ENCODE peak calls at places on chromosomes 12 and 14, in four cellular contexts. One of them, this sample, is unnamed.

GRCh38 chr12:85527192-85527591 is 247.2 kb downstream of the ALX1 start:
- DNase-seq in stimulated activated CD8-positive, alpha-beta memory T cell treated with anti-CD3 and anti-CD28 coated beads, Interleukin-15, amount 100 ng/mL, for 24 hours: no peak
- DNase-seq in stomach: no peak
- DNase-seq in Calu3: no peak
- DNase-seq in this sample: no peak

GRCh38 chr14:74712499-74713394 is at the start of the genes AREL1 and FCF1:
- DNase-seq in stimulated activated CD8-positive, alpha-beta memory T cell treated with anti-CD3 and anti-CD28 coated beads, Interleukin-15, amount 100 ng/mL, for 24 hours: peak
- DNase-seq in Calu3: peak
- DNase-seq in stomach: peak
- DNase-seq in this sample: peak

GRCh38 chr14:59268011-59268410 is 79.5 kb downstream of the DAAM1 start:
- DNase-seq in stomach: no peak
- DNase-seq in stimulated activated CD8-positive, alpha-beta memory T cell treated with anti-CD3 and anti-CD28 coated beads, Interleukin-15, amount 100 ng/mL, for 24 hours: no peak
- DNase-seq in Calu3: peak
- DNase-seq in this sample: no peak

GRCh38 chr12:15700595-15700994 is 88.6 kb downstream of the EPS8 start:
- DNase-seq in stomach: no peak
- DNase-seq in stimulated activated CD8-positive, alpha-beta memory T cell treated with anti-CD3 and anti-CD28 coated beads, Interleukin-15, amount 100 ng/mL, for 24 hours: no peak
- DNase-seq in Calu3: peak
- DNase-seq in this sample: no peak

GRCh38 chr14:105021656-105022275 is 883 bp upstream of the CDCA4 start:
- DNase-seq in stimulated activated CD8-positive, alpha-beta memory T cell treated with anti-CD3 and anti-CD28 coated beads, Interleukin-15, amount 100 ng/mL, for 24 hours: no peak
- DNase-seq in stomach: peak
- DNase-seq in Calu3: peak
- DNase-seq in this sample: peak

GRCh38 chr14:51304956-51305355 is 64.9 kb downstream of the TMX1 start:
- DNase-seq in Calu3: no peak
- DNase-seq in stomach: no peak
- DNase-seq in stimulated activated CD8-positive, alpha-beta memory T cell treated with anti-CD3 and anti-CD28 coated beads, Interleukin-15, amount 100 ng/mL, for 24 hours: no peak
- DNase-seq in this sample: no peak

GRCh38 chr14:80134321-80134720 is 77.0 kb downstream of the DIO2 start:
- DNase-seq in stomach: no peak
- DNase-seq in stimulated activated CD8-positive, alpha-beta memory T cell treated with anti-CD3 and anti-CD28 coated beads, Interleukin-15, amount 100 ng/mL, for 24 hours: no peak
- DNase-seq in Calu3: no peak
- DNase-seq in this sample: no peak

GRCh38 chr14:22178330-22178981 is 410.6 kb downstream of the DAD1 start:
- DNase-seq in stimulated activated CD8-positive, alpha-beta memory T cell treated with anti-CD3 and anti-CD28 coated beads, Interleukin-15, amount 100 ng/mL, for 24 hours: no peak
- DNase-seq in Calu3: no peak
- DNase-seq in stomach: no peak
- DNase-seq in this sample: no peak

GRCh38 chr14:49921401-49921800 is 28.5 kb downstream of the ARF6 start:
- DNase-seq in stomach: no peak
- DNase-seq in stimulated activated CD8-positive, alpha-beta memory T cell treated with anti-CD3 and anti-CD28 coated beads, Interleukin-15, amount 100 ng/mL, for 24 hours: no peak
- DNase-seq in Calu3: no peak
- DNase-seq in this sample: no peak

GRCh38 chr12:22588817-22589216 is 36.2 kb upstream of the ETNK1 start:
- DNase-seq in Calu3: peak
- DNase-seq in stomach: no peak
- DNase-seq in stimulated activated CD8-positive, alpha-beta memory T cell treated with anti-CD3 and anti-CD28 coated beads, Interleukin-15, amount 100 ng/mL, for 24 hours: no peak
- DNase-seq in this sample: no peak

GRCh38 chr14:36582011-36582873 is at the start of gene NKX2-8:
- DNase-seq in stimulated activated CD8-positive, alpha-beta memory T cell treated with anti-CD3 and anti-CD28 coated beads, Interleukin-15, amount 100 ng/mL, for 24 hours: no peak
- DNase-seq in Calu3: peak
- DNase-seq in stomach: no peak
- DNase-seq in this sample: peak

GRCh38 chr14:104723651-104724406 is at the start of gene ADSS1:
- DNase-seq in stomach: peak
- DNase-seq in Calu3: peak
- DNase-seq in stimulated activated CD8-positive, alpha-beta memory T cell treated with anti-CD3 and anti-CD28 coated beads, Interleukin-15, amount 100 ng/mL, for 24 hours: peak
- DNase-seq in this sample: peak

GRCh38 chr12:110005319-110005973 is 6.2 kb downstream of the ANKRD13A start:
- DNase-seq in Calu3: no peak
- DNase-seq in stomach: no peak
- DNase-seq in stimulated activated CD8-positive, alpha-beta memory T cell treated with anti-CD3 and anti-CD28 coated beads, Interleukin-15, amount 100 ng/mL, for 24 hours: no peak
- DNase-seq in this sample: no peak

GRCh38 chr14:24439257-24439656 is 3.3 kb downstream of the SDR39U1 start:
- DNase-seq in stimulated activated CD8-positive, alpha-beta memory T cell treated with anti-CD3 and anti-CD28 coated beads, Interleukin-15, amount 100 ng/mL, for 24 hours: no peak
- DNase-seq in stomach: no peak
- DNase-seq in Calu3: no peak
- DNase-seq in this sample: no peak

GRCh38 chr12:67068773-67069450 is 200.2 kb upstream of the CAND1 start:
- DNase-seq in Calu3: peak
- DNase-seq in stomach: peak
- DNase-seq in stimulated activated CD8-positive, alpha-beta memory T cell treated with anti-CD3 and anti-CD28 coated beads, Interleukin-15, amount 100 ng/mL, for 24 hours: peak
- DNase-seq in this sample: peak

GRCh38 chr12:11753151-11753501 is 103.7 kb downstream of the ETV6 start:
- DNase-seq in stimulated activated CD8-positive, alpha-beta memory T cell treated with anti-CD3 and anti-CD28 coated beads, Interleukin-15, amount 100 ng/mL, for 24 hours: no peak
- DNase-seq in stomach: no peak
- DNase-seq in Calu3: no peak
- DNase-seq in this sample: no peak

GRCh38 chr14:61839452-61839851 is 77.2 kb downstream of the SNAPC1 start:
- DNase-seq in stimulated activated CD8-positive, alpha-beta memory T cell treated with anti-CD3 and anti-CD28 coated beads, Interleukin-15, amount 100 ng/mL, for 24 hours: no peak
- DNase-seq in stomach: no peak
- DNase-seq in Calu3: no peak
- DNase-seq in this sample: no peak

GRCh38 chr12:78179346-78179745 is 348.7 kb downstream of the NAV3 start:
- DNase-seq in Calu3: no peak
- DNase-seq in stomach: no peak
- DNase-seq in stimulated activated CD8-positive, alpha-beta memory T cell treated with anti-CD3 and anti-CD28 coated beads, Interleukin-15, amount 100 ng/mL, for 24 hours: no peak
- DNase-seq in this sample: no peak

GRCh38 chr12:124994435-124994975 is 1.1 kb downstream of the BRI3BP start:
- DNase-seq in stimulated activated CD8-positive, alpha-beta memory T cell treated with anti-CD3 and anti-CD28 coated beads, Interleukin-15, amount 100 ng/mL, for 24 hours: no peak
- DNase-seq in Calu3: peak
- DNase-seq in stomach: peak
- DNase-seq in this sample: peak

GRCh38 chr12:121536058-121536928 is 44.5 kb downstream of the KDM2B start:
- DNase-seq in Calu3: peak
- DNase-seq in stomach: peak
- DNase-seq in stimulated activated CD8-positive, alpha-beta memory T cell treated with anti-CD3 and anti-CD28 coated beads, Interleukin-15, amount 100 ng/mL, for 24 hours: peak
- DNase-seq in this sample: peak

GRCh38 chr12:72570601-72571000 is 298.4 kb downstream of the TRHDE start:
- DNase-seq in stimulated activated CD8-positive, alpha-beta memory T cell treated with anti-CD3 and anti-CD28 coated beads, Interleukin-15, amount 100 ng/mL, for 24 hours: no peak
- DNase-seq in Calu3: no peak
- DNase-seq in stomach: no peak
- DNase-seq in this sample: peak

GRCh38 chr14:31933716-31934115 is 143.4 kb upstream of the ARHGAP5 start:
- DNase-seq in stomach: no peak
- DNase-seq in Calu3: no peak
- DNase-seq in stimulated activated CD8-positive, alpha-beta memory T cell treated with anti-CD3 and anti-CD28 coated beads, Interleukin-15, amount 100 ng/mL, for 24 hours: no peak
- DNase-seq in this sample: no peak

GRCh38 chr12:3990356-3990975 is 117.3 kb upstream of the PARP11 start:
- DNase-seq in stimulated activated CD8-positive, alpha-beta memory T cell treated with anti-CD3 and anti-CD28 coated beads, Interleukin-15, amount 100 ng/mL, for 24 hours: no peak
- DNase-seq in Calu3: no peak
- DNase-seq in stomach: no peak
- DNase-seq in this sample: no peak

GRCh38 chr12:68067762-68068376 is 78.6 kb downstream of the IFNG-AS1 start:
- DNase-seq in stimulated activated CD8-positive, alpha-beta memory T cell treated with anti-CD3 and anti-CD28 coated beads, Interleukin-15, amount 100 ng/mL, for 24 hours: no peak
- DNase-seq in Calu3: no peak
- DNase-seq in stomach: no peak
- DNase-seq in this sample: no peak

GRCh38 chr14:25953532-25954144 is 644.2 kb downstream of the NOVA1 start:
- DNase-seq in stimulated activated CD8-positive, alpha-beta memory T cell treated with anti-CD3 and anti-CD28 coated beads, Interleukin-15, amount 100 ng/mL, for 24 hours: no peak
- DNase-seq in Calu3: no peak
- DNase-seq in stomach: no peak
- DNase-seq in this sample: no peak

GRCh38 chr14:96031691-96032090 is 7.5 kb upstream of the C14orf132 start:
- DNase-seq in stimulated activated CD8-positive, alpha-beta memory T cell treated with anti-CD3 and anti-CD28 coated beads, Interleukin-15, amount 100 ng/mL, for 24 hours: no peak
- DNase-seq in Calu3: no peak
- DNase-seq in stomach: no peak
- DNase-seq in this sample: no peak

GRCh38 chr14:99394602-99395001 is 86.1 kb downstream of the SETD3 start:
- DNase-seq in Calu3: no peak
- DNase-seq in stomach: no peak
- DNase-seq in stimulated activated CD8-positive, alpha-beta memory T cell treated with anti-CD3 and anti-CD28 coated beads, Interleukin-15, amount 100 ng/mL, for 24 hours: no peak
- DNase-seq in this sample: no peak

GRCh38 chr14:96261772-96262485 is 5.9 kb downstream of the BDKRB1 start:
- DNase-seq in Calu3: no peak
- DNase-seq in stomach: no peak
- DNase-seq in stimulated activated CD8-positive, alpha-beta memory T cell treated with anti-CD3 and anti-CD28 coated beads, Interleukin-15, amount 100 ng/mL, for 24 hours: no peak
- DNase-seq in this sample: no peak

GRCh38 chr12:14563051-14563450 is 4.6 kb downstream of the PLBD1 start:
- DNase-seq in Calu3: no peak
- DNase-seq in stimulated activated CD8-positive, alpha-beta memory T cell treated with anti-CD3 and anti-CD28 coated beads, Interleukin-15, amount 100 ng/mL, for 24 hours: no peak
- DNase-seq in stomach: peak
- DNase-seq in this sample: no peak

GRCh38 chr12:104372048-104372720 is 68.6 kb downstream of the EID3 start:
- DNase-seq in Calu3: no peak
- DNase-seq in stimulated activated CD8-positive, alpha-beta memory T cell treated with anti-CD3 and anti-CD28 coated beads, Interleukin-15, amount 100 ng/mL, for 24 hours: no peak
- DNase-seq in stomach: no peak
- DNase-seq in this sample: no peak

GRCh38 chr12:2179953-2180736 is 127.4 kb downstream of the CACNA1C start:
- DNase-seq in stomach: peak
- DNase-seq in stimulated activated CD8-positive, alpha-beta memory T cell treated with anti-CD3 and anti-CD28 coated beads, Interleukin-15, amount 100 ng/mL, for 24 hours: no peak
- DNase-seq in Calu3: no peak
- DNase-seq in this sample: no peak

GRCh38 chr14:102711946-102712345 is 65.3 kb upstream of the TRAF3 start:
- DNase-seq in stomach: no peak
- DNase-seq in stimulated activated CD8-positive, alpha-beta memory T cell treated with anti-CD3 and anti-CD28 coated beads, Interleukin-15, amount 100 ng/mL, for 24 hours: no peak
- DNase-seq in Calu3: peak
- DNase-seq in this sample: no peak

GRCh38 chr14:53767566-53767965 is 189.1 kb downstream of the BMP4 start:
- DNase-seq in stomach: no peak
- DNase-seq in stimulated activated CD8-positive, alpha-beta memory T cell treated with anti-CD3 and anti-CD28 coated beads, Interleukin-15, amount 100 ng/mL, for 24 hours: no peak
- DNase-seq in Calu3: no peak
- DNase-seq in this sample: no peak

GRCh38 chr12:120264511-120265202 is 873 bp downstream of the PXN start:
- DNase-seq in stomach: no peak
- DNase-seq in stimulated activated CD8-positive, alpha-beta memory T cell treated with anti-CD3 and anti-CD28 coated beads, Interleukin-15, amount 100 ng/mL, for 24 hours: no peak
- DNase-seq in Calu3: no peak
- DNase-seq in this sample: peak

GRCh38 chr12:18690653-18691052 is 47.2 kb downstream of the PLCZ1 start:
- DNase-seq in stimulated activated CD8-positive, alpha-beta memory T cell treated with anti-CD3 and anti-CD28 coated beads, Interleukin-15, amount 100 ng/mL, for 24 hours: no peak
- DNase-seq in stomach: no peak
- DNase-seq in Calu3: peak
- DNase-seq in this sample: no peak

GRCh38 chr12:78441737-78442453 is 422.7 kb upstream of the SYT1 start:
- DNase-seq in Calu3: no peak
- DNase-seq in stomach: no peak
- DNase-seq in stimulated activated CD8-positive, alpha-beta memory T cell treated with anti-CD3 and anti-CD28 coated beads, Interleukin-15, amount 100 ng/mL, for 24 hours: no peak
- DNase-seq in this sample: no peak

GRCh38 chr12:105214141-105214540 is 21.8 kb downstream of the APPL2 start:
- DNase-seq in Calu3: peak
- DNase-seq in stimulated activated CD8-positive, alpha-beta memory T cell treated with anti-CD3 and anti-CD28 coated beads, Interleukin-15, amount 100 ng/mL, for 24 hours: no peak
- DNase-seq in stomach: no peak
- DNase-seq in this sample: peak